ENCODE peak calls at places on chromosome 19, in four cellular contexts. One of them, this sample, is unnamed.

GRCh38 chr19:47373246-47374240 is 24.4 kb downstream of the DHX34 start:
- DNase-seq in SK-N-MC: no peak
- DNase-seq in SK-N-SH: no peak
- DNase-seq in transverse colon: no peak
- DNase-seq in this sample: no peak

GRCh38 chr19:51407631-51408131 is 9.8 kb downstream of the SIGLEC10 start:
- DNase-seq in SK-N-SH: no peak
- DNase-seq in SK-N-MC: no peak
- DNase-seq in transverse colon: peak; percentile 37
- DNase-seq in this sample: no peak

GRCh38 chr19:11995174-11995573 is 30.3 kb downstream of the ZNF763 start:
- DNase-seq in SK-N-SH: no peak
- DNase-seq in transverse colon: no peak
- DNase-seq in SK-N-MC: no peak
- DNase-seq in this sample: no peak

GRCh38 chr19:44072543-44073401 is 813 bp downstream of the ZNF284 start:
- DNase-seq in transverse colon: no peak
- DNase-seq in SK-N-MC: no peak
- DNase-seq in SK-N-SH: peak; percentile 49
- DNase-seq in this sample: no peak

GRCh38 chr19:38849147-38849745 is 540 bp downstream of the HNRNPL start:
- DNase-seq in transverse colon: peak; percentile 98
- DNase-seq in SK-N-MC: peak; percentile 81
- DNase-seq in SK-N-SH: peak; percentile 97
- DNase-seq in this sample: peak; percentile 99

GRCh38 chr19:56367829-56368711 is 25.3 kb downstream of the ZNF582 start:
- DNase-seq in SK-N-SH: peak; percentile 92
- DNase-seq in SK-N-MC: peak; percentile 34
- DNase-seq in transverse colon: peak; percentile 85
- DNase-seq in this sample: no peak

GRCh38 chr19:48967346-48968178 is 2.5 kb downstream of the FTL start:
- DNase-seq in transverse colon: peak; percentile 42
- DNase-seq in SK-N-MC: no peak
- DNase-seq in SK-N-SH: no peak
- DNase-seq in this sample: no peak

GRCh38 chr19:42325896-42326771 is 699 bp downstream of the MEGF8 start:
- DNase-seq in transverse colon: no peak
- DNase-seq in SK-N-MC: no peak
- DNase-seq in SK-N-SH: peak; percentile 62
- DNase-seq in this sample: no peak

GRCh38 chr19:49129238-49129583 is 9.9 kb downstream of the PPFIA3 start:
- DNase-seq in SK-N-MC: no peak
- DNase-seq in transverse colon: no peak
- DNase-seq in SK-N-SH: peak; percentile 12
- DNase-seq in this sample: no peak

GRCh38 chr19:58466089-58466759 is 656 bp upstream of the ZNF324 start:
- DNase-seq in transverse colon: no peak
- DNase-seq in SK-N-SH: no peak
- DNase-seq in SK-N-MC: no peak
- DNase-seq in this sample: no peak

GRCh38 chr19:10871711-10872550 is 578 bp downstream of the CARM1 start:
- DNase-seq in SK-N-SH: peak; percentile 74
- DNase-seq in transverse colon: peak; percentile 44
- DNase-seq in SK-N-MC: no peak
- DNase-seq in this sample: no peak

GRCh38 chr19:13981021-13981420 is 25.1 kb downstream of the RFX1 start:
- DNase-seq in SK-N-SH: peak; percentile 74
- DNase-seq in transverse colon: no peak
- DNase-seq in SK-N-MC: no peak
- DNase-seq in this sample: no peak

GRCh38 chr19:33797821-33798633 is 1.4 kb downstream of the KCTD15 start:
- DNase-seq in SK-N-MC: no peak
- DNase-seq in SK-N-SH: peak; percentile 82
- DNase-seq in transverse colon: peak; percentile 73
- DNase-seq in this sample: no peak

GRCh38 chr19:10887616-10888367 is 16.4 kb downstream of the CARM1 start:
- DNase-seq in SK-N-SH: no peak
- DNase-seq in SK-N-MC: no peak
- DNase-seq in transverse colon: no peak
- DNase-seq in this sample: no peak

GRCh38 chr19:9785367-9786331 is 17.1 kb upstream of the ZNF846 start:
- DNase-seq in transverse colon: peak; percentile 99
- DNase-seq in SK-N-SH: peak; percentile 96
- DNase-seq in SK-N-MC: peak; percentile 16
- DNase-seq in this sample: peak; percentile 51
- TF ChIP-seq POLR2AphosphoS5 in transverse colon: peak; percentile 92
- TF ChIP-seq POLR2AphosphoS5 in SK-N-SH: peak; percentile 80
- TF ChIP-seq POLR2AphosphoS5 in SK-N-MC: no peak
- TF ChIP-seq POLR2AphosphoS5 in this sample: peak; percentile 66

GRCh38 chr19:9535934-9536333 is 2.5 kb downstream of the ZNF426 start:
- DNase-seq in SK-N-SH: no peak
- DNase-seq in transverse colon: no peak
- DNase-seq in SK-N-MC: no peak
- DNase-seq in this sample: no peak

GRCh38 chr19:9538183-9539058 is at the start of gene ZNF426:
- DNase-seq in SK-N-SH: peak; percentile 88
- DNase-seq in SK-N-MC: peak; percentile 5
- DNase-seq in transverse colon: peak; percentile 88
- DNase-seq in this sample: peak; percentile 32
- TF ChIP-seq POLR2AphosphoS5 in SK-N-SH: peak; percentile 79
- TF ChIP-seq POLR2AphosphoS5 in SK-N-MC: peak; percentile 69
- TF ChIP-seq POLR2AphosphoS5 in transverse colon: peak; percentile 63
- TF ChIP-seq POLR2AphosphoS5 in this sample: no peak

DNA sequence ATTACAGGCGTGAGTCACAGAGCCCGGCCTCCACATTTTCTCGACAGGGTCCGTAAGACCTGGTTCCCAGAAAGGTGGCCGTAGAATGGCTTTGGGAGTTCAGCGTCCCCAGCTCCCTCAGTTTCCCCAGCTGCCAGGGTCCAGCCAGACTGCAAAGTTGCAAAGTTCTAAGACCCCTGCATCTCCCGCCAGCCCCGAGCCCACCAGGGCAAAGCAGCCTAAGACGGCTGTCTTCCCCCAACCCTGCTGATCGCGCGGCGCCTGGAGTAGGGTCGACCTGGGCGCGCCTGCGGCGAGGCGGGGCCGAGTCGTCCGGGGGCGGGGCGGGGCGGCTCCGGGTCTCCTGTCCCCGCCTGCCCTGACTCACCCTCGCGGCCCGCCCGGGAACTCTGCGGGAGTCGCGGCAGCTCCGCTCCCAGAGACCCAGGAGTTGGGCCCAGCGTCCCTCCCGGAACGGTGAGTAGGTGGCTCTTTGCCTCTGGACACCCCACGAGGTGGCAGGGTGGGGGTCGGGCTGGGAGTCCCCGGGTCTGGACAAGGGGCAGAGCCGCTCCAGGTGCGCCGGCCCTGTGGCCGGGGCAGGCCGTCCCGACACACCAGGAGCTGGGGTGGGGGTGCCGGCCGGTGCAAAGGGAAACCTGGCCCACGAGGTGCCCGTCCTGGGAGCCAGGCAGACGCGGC is at the start of gene LRRC8E:
- DNase-seq in transverse colon: peak; percentile 79
- DNase-seq in SK-N-MC: no peak
- DNase-seq in SK-N-SH: peak; percentile 24
- DNase-seq in this sample: no peak
- TF ChIP-seq POLR2AphosphoS5 in transverse colon: no peak
- TF ChIP-seq POLR2AphosphoS5 in SK-N-MC: no peak
- TF ChIP-seq POLR2AphosphoS5 in SK-N-SH: no peak
- TF ChIP-seq POLR2AphosphoS5 in this sample: peak; percentile 26

DNA sequence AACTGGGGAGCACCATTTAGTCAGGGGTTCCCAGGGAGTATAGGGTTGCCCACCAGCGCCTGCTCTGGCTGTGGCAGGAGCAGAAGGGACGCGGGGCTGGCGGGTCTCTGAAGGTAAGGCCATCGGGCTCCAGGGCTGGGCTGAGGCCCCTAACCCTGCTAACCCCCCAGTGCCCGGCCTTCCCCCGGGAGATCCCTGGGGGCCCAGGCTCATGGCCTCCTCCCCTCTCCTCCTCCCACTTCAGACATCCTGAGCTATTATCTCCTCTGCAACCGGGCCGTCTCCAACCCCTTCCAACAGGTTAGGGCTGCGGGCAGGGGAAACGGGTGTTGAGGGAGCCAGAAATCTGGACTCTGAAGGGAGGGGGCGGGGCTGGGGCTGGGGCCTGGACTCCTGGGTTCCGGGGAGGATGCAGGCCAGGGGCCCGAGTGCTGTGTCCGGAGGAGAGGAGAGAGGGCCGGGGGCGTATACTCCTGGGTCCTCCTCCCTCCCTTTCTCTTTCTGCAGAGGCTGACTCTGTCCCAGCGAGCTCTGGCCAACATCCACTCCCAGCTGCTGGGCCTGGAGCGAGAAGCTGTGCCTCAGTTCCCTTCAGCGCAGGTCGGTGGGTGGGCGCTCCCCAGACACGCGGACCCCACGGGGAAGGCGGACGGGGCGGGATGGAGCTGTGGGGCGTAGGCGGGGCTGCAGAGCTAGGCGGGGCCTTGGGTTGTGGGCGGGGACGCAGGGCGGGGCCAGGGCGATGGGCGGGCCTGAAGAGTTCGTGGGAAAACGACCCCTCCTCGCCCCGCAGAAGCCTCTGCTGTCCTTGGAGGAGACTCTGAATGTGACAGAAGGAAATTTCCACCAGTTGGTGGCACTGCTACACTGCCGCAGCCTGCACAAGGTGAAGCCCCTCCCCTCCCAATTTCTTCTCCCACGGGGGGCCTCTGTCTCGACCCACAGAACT is 15.3 kb downstream of the TTYH1 start:
- DNase-seq in SK-N-SH: peak; percentile 86
- DNase-seq in transverse colon: peak; percentile 37
- DNase-seq in SK-N-MC: peak; percentile 10
- DNase-seq in this sample: no peak
- TF ChIP-seq POLR2AphosphoS5 in SK-N-SH: no peak
- TF ChIP-seq POLR2AphosphoS5 in transverse colon: no peak
- TF ChIP-seq POLR2AphosphoS5 in SK-N-MC: no peak
- TF ChIP-seq POLR2AphosphoS5 in this sample: peak; percentile 49